ENCODE peak calls at places on chromosome 1, in seven cellular contexts. Z is neural crest cell; N is choroid plexus epithelial cell; I is CD4-positive, alpha-beta T cell; O is GM13977; K is AG04450; F is psoas muscle. U is an unnamed sample.
A peak's percentile ranks its signal among the peaks of the same experiment; 100 is the strongest.

GRCh38 chr1:100452641-100453040 is 85.3 kb upstream of the GPR88 start:
- DNase-seq in Z (no peak), N (peak; percentile 74), I (no peak), O (peak; percentile 16), K (peak; percentile 13), F (no peak), U (no peak)

GRCh38 chr1:31335007-31335406 is 37.9 kb downstream of the FABP3 start:
- DNase-seq in Z (no peak), N (peak; percentile 67), I (no peak), O (peak; percentile 33), K (peak; percentile 2), F (no peak), U (no peak)

GRCh38 chr1:2230781-2231666 is 2.9 kb downstream of the SKI start:
- DNase-seq in Z (no peak), N (no peak), I (no peak), O (no peak), K (no peak), F (peak; percentile 64), U (no peak)

GRCh38 chr1:159949123-159949522 is 3.7 kb upstream of the IGSF9 start:
- DNase-seq in Z (no peak), N (no peak), I (no peak), O (no peak), K (no peak), F (no peak), U (no peak)

GRCh38 chr1:214136336-214136735 is 144.6 kb upstream of the SMYD2 start:
- DNase-seq in Z (no peak), N (no peak), I (no peak), O (no peak), K (no peak), F (no peak), U (no peak)

GRCh38 chr1:6580119-6580587 is 359 bp downstream of the ZBTB48 start:
- DNase-seq in Z (no peak), N (peak; percentile 25), I (no peak), O (peak; percentile 40), K (no peak), F (peak; percentile 64), U (no peak)

GRCh38 chr1:67646145-67647035 is 38.6 kb upstream of the GADD45A start:
- DNase-seq in Z (no peak), N (peak; percentile 53), I (no peak), O (no peak), K (no peak), F (peak; percentile 59), U (no peak)

GRCh38 chr1:105556266-105556665 is 1500.2 kb upstream of the PRMT6 start:
- DNase-seq in Z (no peak), N (no peak), I (no peak), O (no peak), K (no peak), F (no peak), U (no peak)

GRCh38 chr1:17403081-17403480 is 31.1 kb downstream of the PADI6 start:
- DNase-seq in Z (no peak), N (peak; percentile 5), I (no peak), O (no peak), K (no peak), F (no peak), U (no peak)

GRCh38 chr1:31912087-31912780 is 25.9 kb downstream of the PTP4A2 start:
- DNase-seq in Z (no peak), N (no peak), I (no peak), O (no peak), K (no peak), F (no peak), U (no peak)

GRCh38 chr1:25106981-25107642 is 125.2 kb downstream of the SYF2 start:
- DNase-seq in Z (no peak), N (no peak), I (no peak), O (no peak), K (no peak), F (no peak), U (no peak)

GRCh38 chr1:31576201-31576669 is at the start of gene TINAGL1:
- DNase-seq in Z (no peak), N (peak; percentile 29), I (no peak), O (no peak), K (no peak), F (no peak), U (no peak)

GRCh38 chr1:223347583-223347982 is 16.4 kb downstream of the SUSD4 start:
- DNase-seq in Z (no peak), N (no peak), I (no peak), O (no peak), K (no peak), F (no peak), U (no peak)

GRCh38 chr1:27967106-27967883 is 7.5 kb downstream of the XKR8 start:
- DNase-seq in Z (no peak), N (no peak), I (no peak), O (no peak), K (no peak), F (no peak), U (no peak)

GRCh38 chr1:54788462-54788861 is 12.7 kb downstream of the TTC22 start:
- DNase-seq in Z (no peak), N (no peak), I (no peak), O (no peak), K (no peak), F (no peak), U (no peak)
- TF ChIP-seq CTCF in Z (no peak), N (no peak), I (no peak), O (no peak), K (no peak), F (no peak), U (no peak)

DNA sequence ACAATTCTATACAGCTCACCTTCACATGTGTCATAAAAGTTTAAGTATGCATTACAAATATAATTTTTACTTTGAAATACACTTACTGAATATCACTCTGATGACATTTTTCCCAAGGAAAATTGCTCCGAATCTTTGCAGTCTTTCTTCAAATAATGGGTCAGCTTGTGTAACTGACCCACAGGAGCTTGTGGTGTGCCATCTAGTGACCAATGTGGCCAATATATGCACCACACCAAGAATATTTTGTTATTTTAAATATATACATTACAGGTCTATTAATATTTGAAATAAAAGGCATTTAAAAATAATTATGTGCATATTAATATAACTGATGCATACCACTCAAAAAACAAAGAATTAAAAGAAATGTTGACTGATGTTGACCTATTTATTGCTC is 271.4 kb downstream of the TBX15 start:
- DNase-seq in Z (no peak), N (peak; percentile 35), I (no peak), O (no peak), K (no peak), F (no peak), U (no peak)
- TF ChIP-seq CTCF in Z (peak; percentile 56), N (peak; percentile 50), I (no peak), O (no peak), K (no peak), F (peak; percentile 43), U (peak; percentile 24)

DNA sequence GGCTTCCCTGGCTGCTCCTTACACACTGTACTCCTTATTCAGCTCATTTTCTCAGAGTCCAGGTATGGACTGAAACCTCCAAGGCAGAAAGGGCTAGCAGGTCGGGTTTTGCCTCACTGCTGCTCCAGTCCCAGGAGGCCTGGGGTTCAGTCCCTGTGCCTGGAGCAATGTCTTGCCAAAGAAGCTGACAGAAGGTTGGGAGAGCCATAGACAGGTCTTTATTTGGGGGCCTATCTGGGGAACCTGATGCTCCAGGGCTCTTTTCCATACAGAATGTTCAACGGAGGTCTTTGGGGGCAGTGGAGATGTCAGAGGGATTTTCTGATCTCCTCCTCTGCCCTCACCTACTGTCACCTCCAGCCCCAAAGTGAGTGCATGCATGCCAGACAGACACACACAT is 12.9 kb downstream of the INKA2 start:
- DNase-seq in Z (no peak), N (no peak), I (no peak), O (no peak), K (no peak), F (no peak), U (no peak)
- TF ChIP-seq CTCF in Z (no peak), N (no peak), I (no peak), O (no peak), K (no peak), F (no peak), U (no peak)

DNA sequence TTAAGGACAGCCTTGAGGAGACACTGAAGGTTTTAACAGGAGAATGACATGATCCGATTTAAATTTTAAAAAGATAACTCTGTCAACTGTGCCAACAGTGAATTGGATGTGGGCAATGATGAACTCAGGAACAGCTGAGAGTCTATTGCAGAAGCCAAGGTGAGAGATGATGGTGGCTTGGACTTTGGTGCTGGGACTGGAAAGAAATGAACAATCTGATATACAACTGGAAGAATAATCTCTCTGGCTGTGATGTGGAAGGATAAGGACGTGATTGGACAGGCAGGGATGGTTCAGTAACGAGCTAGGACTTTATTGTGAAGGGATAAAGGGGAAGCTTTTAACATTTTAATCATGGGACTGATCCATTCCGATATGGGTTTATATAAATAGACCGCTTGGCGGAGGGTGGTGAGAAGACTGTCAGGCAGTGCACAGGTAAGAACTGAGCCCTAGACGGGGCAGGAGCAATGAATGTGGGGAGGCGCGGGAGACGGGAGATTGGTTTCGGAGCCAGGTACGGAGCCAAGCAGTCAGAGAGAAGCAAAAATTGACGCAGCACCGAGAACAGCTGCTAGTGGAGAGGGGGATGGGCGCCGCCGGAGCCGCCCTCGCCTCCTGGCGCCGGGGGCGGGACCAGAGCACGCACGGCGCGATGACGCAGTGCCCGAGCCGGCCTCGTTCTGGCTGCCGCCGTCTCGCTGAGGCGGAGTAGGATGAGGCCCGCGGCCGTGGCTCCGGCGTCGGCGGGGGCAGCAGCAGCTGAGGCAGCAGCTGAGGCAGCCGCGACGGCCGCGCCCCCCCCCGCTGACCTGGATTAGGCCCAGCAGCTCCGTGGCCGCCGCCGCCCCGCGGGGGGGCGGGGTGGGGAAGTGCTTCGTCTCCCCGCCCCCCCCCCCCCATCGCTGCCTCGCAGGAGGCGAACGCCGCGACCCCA is at the start of gene RNF11:
- DNase-seq in Z (peak; percentile 84), N (peak; percentile 93), I (peak; percentile 82), O (peak; percentile 95), K (peak; percentile 61), F (peak; percentile 97), U (peak; percentile 93)
- TF ChIP-seq CTCF in Z (no peak), N (no peak), I (no peak), O (no peak), K (no peak), F (peak; percentile 9), U (no peak)

GRCh38 chr1:39213511-39214002 is 9.1 kb downstream of the MACF1 start:
- DNase-seq in Z (no peak), N (peak; percentile 40), I (no peak), O (no peak), K (no peak), F (no peak), U (no peak)
- TF ChIP-seq CTCF in Z (no peak), N (no peak), I (no peak), O (no peak), K (no peak), F (no peak), U (no peak)